ENCODE peak calls at places on chromosomes 16 and 17, in six cellular contexts. D is uterus; N is BE2C; U is activated CD8-positive, alpha-beta T cell treated with anti-CD3 and anti-CD28 coated beads for 36 hours; B is WTC11; L is body of pancreas. W is an unnamed sample.

GRCh38 chr16:53898993-53899392 is 195.0 kb downstream of the FTO start:
- DNase-seq in B (no peak), U (no peak), L (no peak), D (no peak), N (no peak), W (no peak)

GRCh38 chr16:30786936-30787612 is at the start of gene ZNF629:
- DNase-seq in U (peak), D (peak), L (peak), B (peak), N (peak), W (peak)

GRCh38 chr16:12239953-12240485 is 263.5 kb downstream of the SNX29 start:
- DNase-seq in N (no peak), D (no peak), L (no peak), B (no peak), U (no peak), W (no peak)

GRCh38 chr16:86559802-86560305 is 4.8 kb upstream of the MTHFSD start:
- DNase-seq in N (no peak), U (no peak), L (no peak), B (no peak), D (no peak), W (no peak)

GRCh38 chr17:7258731-7259554 is 3.3 kb downstream of the CLDN7 start:
- DNase-seq in B (no peak), D (no peak), L (peak), U (peak), N (no peak), W (no peak)

GRCh38 chr16:54928421-54929089 is 2.1 kb upstream of the IRX5 start:
- DNase-seq in L (peak), N (peak), B (no peak), D (peak), U (peak), W (peak)

GRCh38 chr17:82160081-82160480 is 52.6 kb downstream of the CCDC57 start:
- DNase-seq in N (no peak), D (no peak), U (no peak), B (no peak), L (no peak), W (no peak)

GRCh38 chr16:57628008-57628781 is at the start of gene ADGRG1:
- DNase-seq in N (peak), D (peak), L (peak), U (peak), B (peak), W (peak)

GRCh38 chr17:78172284-78173024 is 4.1 kb downstream of the SYNGR2 start:
- DNase-seq in L (no peak), D (peak), N (no peak), U (no peak), B (peak), W (no peak)

GRCh38 chr17:60391419-60392041 is 403 bp downstream of the USP32 start:
- DNase-seq in L (no peak), N (peak), B (peak), U (no peak), D (no peak), W (peak)

GRCh38 chr17:1485311-1485747 is 7.2 kb downstream of the MYO1C start:
- DNase-seq in L (peak), D (peak), U (peak), N (no peak), B (peak), W (peak)

GRCh38 chr17:49890077-49890821 is 42.4 kb upstream of the TAC4 start:
- DNase-seq in N (no peak), U (no peak), B (peak), L (no peak), D (peak), W (no peak)

GRCh38 chr17:79482719-79483118 is 128.1 kb downstream of the RBFOX3 start:
- DNase-seq in N (no peak), B (peak), U (no peak), L (no peak), D (no peak), W (peak)

GRCh38 chr16:4664538-4665418 is 28.6 kb upstream of the NUDT16L1 start:
- DNase-seq in L (no peak), U (peak), N (no peak), B (no peak), D (peak), W (no peak)

GRCh38 chr16:82358161-82358560 is 188.1 kb upstream of the MPHOSPH6 start:
- DNase-seq in B (no peak), N (no peak), L (no peak), D (no peak), U (no peak), W (no peak)

GRCh38 chr16:14111713-14112538 is 40.8 kb downstream of the MRTFB start:
- DNase-seq in B (no peak), U (no peak), N (peak), L (peak), D (peak), W (no peak)

GRCh38 chr17:7739746-7740145 is 22.2 kb downstream of the DNAH2 start:
- DNase-seq in L (no peak), N (no peak), B (no peak), U (no peak), D (no peak), W (no peak)

GRCh38 chr17:66855204-66855603 is 20.3 kb downstream of the CACNG5 start:
- DNase-seq in B (peak), N (no peak), U (peak), D (no peak), L (no peak), W (no peak)

GRCh38 chr16:15650698-15651161 is 685 bp downstream of the NDE1 start:
- DNase-seq in L (no peak), U (peak), N (no peak), D (peak), B (peak), W (peak)

GRCh38 chr17:72657467-72658317 is 434.8 kb downstream of the SLC39A11 start:
- DNase-seq in D (no peak), N (no peak), U (no peak), B (peak), L (no peak), W (no peak)
- TF ChIP-seq CTCF in D (no peak), N (peak), U (no peak), B (no peak), L (no peak), W (no peak)

GRCh38 chr16:18969050-18969854 is 14.5 kb upstream of the TMC7 start:
- DNase-seq in L (peak), N (peak), U (peak), B (peak), D (peak), W (peak)
- TF ChIP-seq CTCF in L (peak), N (peak), U (peak), B (peak), D (peak), W (peak)

GRCh38 chr16:67397812-67398545 is 4.7 kb upstream of the TPPP3 start:
- DNase-seq in L (no peak), B (no peak), D (no peak), N (no peak), U (peak), W (no peak)

GRCh38 chr16:67400901-67401300 is 7.6 kb upstream of the TPPP3 start:
- DNase-seq in N (no peak), B (no peak), D (no peak), L (no peak), U (no peak), W (no peak)

GRCh38 chr16:67398546-67399217 is 5.4 kb upstream of the TPPP3 start:
- DNase-seq in L (no peak), B (no peak), D (no peak), N (no peak), U (no peak), W (no peak)

GRCh38 chr16:67399218-67399733 is 6.0 kb upstream of the TPPP3 start:
- DNase-seq in B (peak), U (peak), L (peak), D (peak), N (no peak), W (peak)

DNA sequence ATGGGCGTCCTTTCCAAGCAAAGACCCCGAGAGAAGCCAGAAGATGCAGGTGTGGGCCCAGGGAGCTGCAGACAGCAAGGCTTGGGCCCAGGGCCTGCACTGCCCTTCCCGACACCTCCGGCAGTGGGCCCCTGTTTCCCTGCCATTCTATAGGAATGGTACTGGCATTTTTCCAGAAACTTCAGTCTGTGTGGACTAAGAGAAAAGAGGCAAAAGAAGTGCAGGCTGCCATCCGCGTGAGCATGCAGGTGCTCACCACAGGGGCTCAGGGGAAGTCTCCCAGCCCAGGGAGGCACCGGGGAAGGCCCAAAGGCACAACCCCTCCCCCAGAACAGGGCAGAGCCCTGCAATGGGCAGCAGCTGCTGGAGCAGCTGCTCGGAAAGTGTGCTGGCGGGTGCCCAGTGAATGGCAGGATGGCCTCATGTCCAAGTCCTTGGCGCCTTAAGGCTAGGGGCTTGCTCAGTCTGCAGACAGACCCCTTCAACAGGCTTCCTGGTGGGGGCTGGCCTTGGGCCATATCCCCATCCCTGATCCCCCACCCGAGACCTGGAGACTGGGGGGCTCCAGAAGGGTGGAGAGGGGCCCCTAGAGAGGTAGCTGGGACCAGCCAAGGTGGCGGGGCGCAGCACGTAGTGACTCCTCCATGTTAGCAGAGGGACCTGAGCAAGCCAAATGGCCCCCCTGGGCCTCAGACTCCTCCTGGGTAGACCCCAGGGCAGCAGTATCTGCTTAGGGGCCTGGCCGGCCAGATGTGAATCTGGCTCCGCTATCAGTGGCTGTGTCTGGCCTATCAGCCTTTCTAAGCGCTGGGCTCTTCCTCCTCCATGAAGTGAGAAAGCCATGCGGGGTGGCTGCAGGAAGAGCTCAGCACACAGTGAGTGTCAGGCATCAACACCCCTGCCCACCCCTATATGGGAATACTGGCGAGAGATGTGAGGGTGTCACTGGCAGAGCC is 6.7 kb upstream of the TPPP3 start:
- DNase-seq in D (no peak), N (peak), U (no peak), B (no peak), L (peak), W (no peak)
- TF ChIP-seq CTCF in D (no peak), N (no peak), U (peak), B (no peak), L (peak), W (peak)

GRCh38 chr17:76331083-76331482 is 22.6 kb downstream of the PRPSAP1 start:
- DNase-seq in N (no peak), L (no peak), D (no peak), B (no peak), U (no peak), W (no peak)
- TF ChIP-seq CTCF in N (no peak), L (no peak), D (no peak), B (no peak), U (no peak), W (no peak)

GRCh38 chr17:69331746-69332145 is 4.8 kb upstream of the ABCA5 start:
- DNase-seq in B (no peak), N (no peak), L (no peak), D (no peak), U (no peak), W (no peak)

GRCh38 chr17:69336996-69337395 is 10.1 kb upstream of the ABCA5 start:
- DNase-seq in B (no peak), N (no peak), D (no peak), U (no peak), L (no peak), W (no peak)

GRCh38 chr17:69336580-69336979 is 9.6 kb upstream of the ABCA5 start:
- DNase-seq in D (no peak), N (no peak), U (no peak), L (no peak), B (no peak), W (no peak)

GRCh38 chr17:69339937-69340336 is 13.0 kb upstream of the ABCA5 start:
- DNase-seq in D (no peak), B (no peak), N (no peak), U (no peak), L (no peak), W (no peak)

DNA sequence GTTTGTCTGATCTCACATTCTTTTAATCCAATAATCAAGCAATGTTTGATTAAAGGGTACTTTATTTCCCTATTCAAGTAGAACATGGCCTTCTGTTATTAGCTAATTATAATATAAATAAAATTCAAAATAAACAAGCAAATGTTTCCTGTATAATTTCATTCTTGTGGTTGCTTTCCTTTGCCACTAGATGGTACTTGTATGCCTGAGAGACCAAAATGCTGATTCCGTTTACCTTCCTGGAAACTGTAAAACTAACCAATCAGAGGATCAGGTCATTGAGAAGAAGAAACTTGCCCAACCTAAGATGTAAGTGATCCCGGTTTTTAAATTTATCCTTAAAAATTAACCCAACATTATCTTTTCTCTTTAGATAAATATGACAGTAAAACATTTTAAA is 8.1 kb upstream of the ABCA5 start:
- DNase-seq in B (no peak), U (no peak), N (no peak), D (no peak), L (no peak), W (no peak)
- TF ChIP-seq CTCF in B (no peak), U (peak), N (peak), D (peak), L (peak), W (peak)

W was measured in neural crest cell.